ENCODE peak calls at places on chromosomes 4 and X, in eight cellular contexts. K is ovary, D is esophagus muscularis mucosa, C is stomach, N is suprapubic skin, P is K562, V is GM12878, I is A549. S is an unnamed sample.

GRCh38 chr4:155403886-155404285 is 27.1 kb upstream of the MAP9 start:
- DNase-seq in K (no peak), D (peak), C (no peak), N (no peak), P (no peak), V (no peak), I (peak), S (no peak)

GRCh38 chrX:48540480-48540879 is 966 bp downstream of the TBC1D25 start:
- DNase-seq in K (no peak), D (no peak), C (no peak), N (no peak), P (no peak), V (no peak), I (no peak), S (no peak)

GRCh38 chr4:13386405-13387107 is 97.6 kb downstream of the RAB28 start:
- DNase-seq in K (no peak), D (no peak), C (no peak), N (no peak), P (no peak), V (peak), I (no peak), S (no peak)

GRCh38 chr4:123449780-123450179 is 53.2 kb downstream of the SPRY1 start:
- DNase-seq in K (no peak), D (no peak), C (no peak), N (no peak), P (no peak), V (peak), I (no peak), S (no peak)

GRCh38 chr4:37628977-37629609 is 57.1 kb downstream of the RELL1 start:
- DNase-seq in K (no peak), D (peak), C (peak), N (no peak), P (peak), V (no peak), I (peak), S (no peak)

GRCh38 chr4:143399113-143399949 is 62.7 kb downstream of the GAB1 start:
- DNase-seq in K (no peak), D (no peak), C (no peak), N (no peak), P (peak), V (no peak), I (peak), S (no peak)

GRCh38 chr4:135371137-135371536 is 1169.5 kb upstream of the PABPC4L start:
- DNase-seq in K (no peak), D (no peak), C (no peak), N (no peak), P (no peak), V (no peak), I (no peak), S (no peak)

GRCh38 chrX:5748751-5749150 is 479.9 kb downstream of the NLGN4X start:
- DNase-seq in K (no peak), D (no peak), C (no peak), N (no peak), P (no peak), V (no peak), I (no peak), S (no peak)

GRCh38 chr4:190017357-190018200 is 9.5 kb downstream of the FRG2 start:
- DNase-seq in K (no peak), D (no peak), C (no peak), N (no peak), P (no peak), V (no peak), I (no peak), S (no peak)

GRCh38 chr4:82776925-82777542 is 21.6 kb downstream of the SCD5 start:
- DNase-seq in K (no peak), D (no peak), C (no peak), N (no peak), P (no peak), V (no peak), I (no peak), S (no peak)

GRCh38 chrX:44954562-44954961 is 81.6 kb downstream of the KDM6A start:
- DNase-seq in K (no peak), D (no peak), C (no peak), N (no peak), P (no peak), V (no peak), I (no peak), S (no peak)

GRCh38 chr4:168409089-168409801 is 71.0 kb downstream of the DDX60L start:
- DNase-seq in K (no peak), D (no peak), C (no peak), N (no peak), P (no peak), V (no peak), I (peak), S (no peak)

GRCh38 chr4:147732516-147733193 is 767 bp downstream of the ARHGAP10 start:
- DNase-seq in K (peak), D (no peak), C (no peak), N (no peak), P (peak), V (no peak), I (no peak), S (peak)

GRCh38 chr4:47374477-47374876 is 89.0 kb downstream of the COMMD8 start:
- DNase-seq in K (no peak), D (no peak), C (no peak), N (no peak), P (no peak), V (no peak), I (no peak), S (no peak)

GRCh38 chr4:122797405-122798094 is 29.1 kb upstream of the FGF2 start:
- DNase-seq in K (no peak), D (no peak), C (no peak), N (no peak), P (no peak), V (no peak), I (no peak), S (no peak)

GRCh38 chr4:72209600-72209999 is 177.8 kb downstream of the NPFFR2 start:
- DNase-seq in K (no peak), D (no peak), C (no peak), N (no peak), P (no peak), V (no peak), I (no peak), S (no peak)

GRCh38 chr4:48642421-48643144 is 137.5 kb downstream of the FRYL start:
- DNase-seq in K (no peak), D (no peak), C (no peak), N (no peak), P (no peak), V (no peak), I (no peak), S (no peak)

GRCh38 chrX:68249401-68249831 is 183.9 kb downstream of the OPHN1 start:
- DNase-seq in K (no peak), D (peak), C (no peak), N (peak), P (no peak), V (no peak), I (no peak), S (no peak)

GRCh38 chr4:138401330-138401729 is 159.2 kb upstream of the SLC7A11 start:
- DNase-seq in K (peak), D (no peak), C (peak), N (no peak), P (no peak), V (no peak), I (no peak), S (no peak)

GRCh38 chrX:107709266-107709795 is 66.3 kb downstream of the TSC22D3 start:
- DNase-seq in K (no peak), D (no peak), C (no peak), N (no peak), P (no peak), V (no peak), I (no peak), S (no peak)

GRCh38 chr4:143771269-143771668 is 70.8 kb upstream of the FREM3 start:
- DNase-seq in K (no peak), D (no peak), C (no peak), N (no peak), P (no peak), V (no peak), I (no peak), S (no peak)

GRCh38 chr4:118076958-118077766 is 42.9 kb downstream of the NDST3 start:
- DNase-seq in K (no peak), D (no peak), C (no peak), N (no peak), P (no peak), V (no peak), I (peak), S (peak)

GRCh38 chr4:77599378-77599777 is 6.2 kb upstream of the CXCL13 start:
- DNase-seq in K (no peak), D (no peak), C (peak), N (no peak), P (peak), V (no peak), I (peak), S (no peak)

GRCh38 chr4:95867919-95868318 is 28.0 kb downstream of the PDHA2 start:
- DNase-seq in K (no peak), D (no peak), C (no peak), N (no peak), P (no peak), V (no peak), I (peak), S (no peak)

GRCh38 chrX:7112071-7112470 is 35.4 kb upstream of the STS start:
- DNase-seq in K (no peak), D (no peak), C (no peak), N (no peak), P (no peak), V (no peak), I (no peak), S (no peak)

GRCh38 chrX:7110821-7111276 is 36.7 kb upstream of the STS start:
- DNase-seq in K (no peak), D (no peak), C (no peak), N (no peak), P (no peak), V (peak), I (no peak), S (no peak)

GRCh38 chrX:7108995-7109634 is 38.4 kb upstream of the STS start:
- DNase-seq in K (no peak), D (no peak), C (no peak), N (no peak), P (no peak), V (no peak), I (no peak), S (no peak)

GRCh38 chrX:7111518-7111917 is 36.0 kb upstream of the STS start:
- DNase-seq in K (no peak), D (no peak), C (no peak), N (no peak), P (no peak), V (no peak), I (no peak), S (no peak)

DNA sequence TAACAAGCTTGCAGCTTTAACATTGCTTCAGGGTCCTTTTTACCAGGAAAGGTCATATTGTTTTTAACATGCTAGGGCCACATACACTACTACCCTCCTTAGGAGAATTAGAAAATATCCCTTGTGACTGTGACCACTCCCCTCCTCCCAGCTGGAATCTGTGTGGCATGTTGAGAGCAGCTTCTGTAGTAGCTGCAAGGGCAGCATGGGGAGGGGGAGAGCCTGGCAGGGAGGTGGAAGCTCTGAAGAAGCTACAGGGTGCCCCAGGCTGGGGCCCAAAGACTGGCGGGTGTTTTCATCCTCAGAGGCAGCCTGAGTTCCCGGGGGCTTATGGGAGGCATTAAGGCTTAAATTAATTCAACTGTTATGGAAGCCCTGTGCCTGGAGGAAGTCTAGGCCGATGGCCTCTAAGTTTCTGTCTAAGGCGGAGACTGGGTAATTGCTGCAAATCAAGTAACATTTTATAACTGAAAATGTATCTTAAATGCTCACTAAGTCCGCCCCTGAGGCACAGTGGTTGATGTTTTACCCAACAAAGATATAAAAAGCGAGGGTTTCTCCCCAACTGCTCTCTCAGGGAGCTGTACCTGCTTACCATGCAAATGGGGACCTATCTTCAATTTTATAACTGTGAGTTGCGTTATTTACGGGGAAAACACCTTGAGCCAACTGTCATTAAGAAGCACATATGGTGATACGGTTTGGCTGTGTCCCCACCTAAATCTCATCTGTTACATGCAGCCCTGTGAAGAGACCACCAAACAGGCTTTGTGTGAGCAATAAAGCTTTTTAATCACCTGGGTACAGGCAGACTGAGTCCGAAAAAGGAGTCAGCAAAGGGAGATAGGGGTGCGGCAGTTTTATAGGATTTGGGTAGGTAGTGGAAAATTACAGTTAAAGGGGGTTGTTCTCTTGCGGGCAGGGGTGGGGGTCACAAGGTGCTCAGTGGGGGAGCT is 37.4 kb upstream of the STS start:
- DNase-seq in K (no peak), D (no peak), C (no peak), N (no peak), P (no peak), V (peak), I (no peak), S (no peak)
- TF ChIP-seq EP300 in K (no peak), D (no peak), C (no peak), N (no peak), P (no peak), V (peak), I (no peak), S (no peak)

GRCh38 chrX:1027133-1027532 is 185.3 kb downstream of the CRLF2 start:
- DNase-seq in K (no peak), D (no peak), C (no peak), N (no peak), P (no peak), V (peak), I (no peak), S (no peak)
- TF ChIP-seq EP300 in K (no peak), D (no peak), C (no peak), N (no peak), P (no peak), V (no peak), I (no peak), S (no peak)

GRCh38 chr4:128338634-128339355 is 51.2 kb upstream of the PGRMC2 start:
- DNase-seq in K (no peak), D (no peak), C (no peak), N (no peak), P (peak), V (no peak), I (peak), S (no peak)
- TF ChIP-seq EP300 in K (no peak), D (no peak), C (no peak), N (no peak), P (no peak), V (no peak), I (no peak), S (no peak)

GRCh38 chr4:27024807-27025206 is 164.2 kb downstream of the STIM2 start:
- DNase-seq in K (no peak), D (no peak), C (no peak), N (no peak), P (no peak), V (no peak), I (no peak), S (no peak)
- TF ChIP-seq EP300 in K (no peak), D (no peak), C (no peak), N (no peak), P (no peak), V (no peak), I (no peak), S (no peak)

DNA sequence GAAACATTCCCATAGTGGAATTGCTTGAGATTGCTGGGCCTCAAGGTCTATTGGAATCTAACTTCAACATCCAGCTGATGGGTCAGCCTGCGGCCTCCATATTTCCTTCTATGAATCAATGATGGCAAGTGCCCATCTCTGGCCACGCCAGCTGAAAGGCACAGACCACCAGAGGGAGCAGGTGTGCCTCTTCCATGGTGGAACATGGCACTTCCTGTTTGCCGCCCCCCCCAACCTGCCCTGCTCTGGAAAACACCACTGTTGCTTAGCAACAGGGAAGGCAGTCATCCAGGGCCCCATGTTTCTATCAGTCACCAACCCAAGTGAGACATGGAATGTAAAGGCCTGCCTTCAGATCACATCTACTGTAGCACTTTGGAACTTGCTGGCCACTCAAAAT is 11.6 kb downstream of the PAGE4 start:
- DNase-seq in K (peak), D (no peak), C (peak), N (no peak), P (peak), V (peak), I (peak), S (peak)
- TF ChIP-seq EP300 in K (no peak), D (no peak), C (no peak), N (no peak), P (no peak), V (no peak), I (no peak), S (no peak)